ENCODE peak calls at places on chromosomes 4 and X, in four cellular contexts. F is EH; O is aorta; L is stimulated activated CD8-positive, alpha-beta memory T cell treated with anti-CD3 and anti-CD28 coated beads, Interleukin-4, amount 100 ng/mL, for 4 hours. K is an unnamed sample.

GRCh38 chr4:17680985-17681920 is 66.8 kb downstream of the MED28 start:
- DNase-seq in F (no peak), O (no peak), L (no peak), K (no peak)

GRCh38 chr4:8595237-8596087 is 2.9 kb downstream of the CPZ start:
- DNase-seq in F (no peak), O (no peak), L (no peak), K (peak; percentile 40)

GRCh38 chr4:147769386-147769785 is 37.5 kb downstream of the ARHGAP10 start:
- DNase-seq in F (no peak), O (no peak), L (no peak), K (no peak)

GRCh38 chr4:184534511-184535391 is 60.4 kb upstream of the IRF2 start:
- DNase-seq in F (peak; percentile 85), O (no peak), L (no peak), K (peak; percentile 37)

GRCh38 chrX:112947981-112948380 is 107.3 kb upstream of the AMOT start:
- DNase-seq in F (no peak), O (no peak), L (no peak), K (no peak)

GRCh38 chr4:68476191-68476590 is 28.9 kb downstream of the TMPRSS11E start:
- DNase-seq in F (peak; percentile 25), O (no peak), L (no peak), K (no peak)

GRCh38 chr4:53066155-53066554 is 204.0 kb downstream of the RASL11B start:
- DNase-seq in F (no peak), O (no peak), L (no peak), K (peak; percentile 52)

GRCh38 chrX:43278440-43278839 is 377.7 kb upstream of the MAOA start:
- DNase-seq in F (no peak), O (no peak), L (no peak), K (no peak)

GRCh38 chrX:74343970-74344622 is 40.1 kb downstream of the ZCCHC13 start:
- DNase-seq in F (peak; percentile 95), O (no peak), L (peak; percentile 3), K (peak; percentile 91)

GRCh38 chr4:152243890-152244595 is 291.8 kb downstream of the FBXW7 start:
- DNase-seq in F (peak; percentile 55), O (no peak), L (no peak), K (peak; percentile 2)

GRCh38 chr4:104631000-104631399 is 136.3 kb upstream of the CXXC4 start:
- DNase-seq in F (no peak), O (no peak), L (no peak), K (no peak)

GRCh38 chrX:44873415-44874270 is 655 bp downstream of the KDM6A start:
- DNase-seq in F (peak; percentile 50), O (peak; percentile 89), L (no peak), K (peak; percentile 20)

GRCh38 chr4:98656443-98656842 is 2.0 kb downstream of the TSPAN5 start:
- DNase-seq in F (peak; percentile 20), O (no peak), L (no peak), K (no peak)

GRCh38 chr4:139167774-139168444 is 9.1 kb downstream of the ELF2 start:
- DNase-seq in F (peak; percentile 66), O (no peak), L (no peak), K (peak; percentile 30)

GRCh38 chr4:57220734-57221133 is 110.5 kb upstream of the IGFBP7 start:
- DNase-seq in F (no peak), O (no peak), L (no peak), K (no peak)

K was measured in small intestine.